ENCODE peak calls at places on chromosome 13, in eight cellular contexts. B, L, P, F, K, U, D and J are unnamed samples. For H3K27me3, the result is how much of the 10 kb centered on the place peaks cover.

GRCh38 chr13:74026753-74027152 is 107.5 kb downstream of the KLF12 start:
- DNase-seq in B (peak), K (peak), F (no peak), D (no peak), P (no peak), L (peak), U (peak), J (peak)

GRCh38 chr13:36431204-36432105 is 840 bp upstream of the CCNA1 start:
- DNase-seq in F (peak), U (peak), L (no peak), D (no peak), B (no peak), P (no peak), K (no peak), J (no peak)

GRCh38 chr13:74629985-74630384 is 495.8 kb upstream of the KLF12 start:
- DNase-seq in U (no peak), F (no peak), L (no peak), B (no peak), D (no peak), P (no peak), K (no peak), J (no peak)

GRCh38 chr13:45238945-45239795 is 38.3 kb upstream of the KCTD4 start:
- DNase-seq in F (no peak), L (no peak), D (no peak), B (peak), K (no peak), P (no peak), U (no peak), J (no peak)

GRCh38 chr13:107124129-107124718 is 556.3 kb upstream of the ARGLU1 start:
- DNase-seq in L (no peak), D (no peak), P (no peak), U (peak), F (no peak), K (no peak), B (peak), J (no peak)

GRCh38 chr13:77291779-77292178 is 35.1 kb downstream of the MYCBP2 start:
- DNase-seq in F (no peak), P (no peak), K (no peak), U (no peak), L (no peak), B (no peak), D (no peak), J (no peak)

GRCh38 chr13:51590966-51591627 is 6.8 kb downstream of the WDFY2 start:
- DNase-seq in B (peak), F (no peak), K (no peak), D (peak), U (peak), L (no peak), P (peak), J (no peak)

GRCh38 chr13:35697281-35697680 is 220.8 kb upstream of the MAB21L1 start:
- DNase-seq in L (no peak), F (no peak), P (no peak), K (no peak), U (peak), D (no peak), B (peak), J (no peak)

GRCh38 chr13:21735621-21736401 is 64.9 kb downstream of the FGF9 start:
- DNase-seq in U (peak), B (no peak), F (no peak), K (no peak), L (no peak), P (peak), D (peak), J (no peak)

GRCh38 chr13:29754486-29754806 is 96.0 kb downstream of the UBL3 start:
- DNase-seq in B (peak), K (no peak), L (no peak), F (no peak), D (no peak), U (peak), P (no peak), J (no peak)

GRCh38 chr13:62324842-62325241 is 909.2 kb upstream of the PCDH20 start:
- DNase-seq in D (no peak), U (no peak), L (no peak), B (no peak), K (no peak), P (no peak), F (no peak), J (no peak)

GRCh38 chr13:33057019-33057785 is 41.0 kb downstream of the KL start:
- DNase-seq in L (no peak), D (peak), P (no peak), U (peak), F (no peak), B (no peak), K (no peak), J (no peak)

GRCh38 chr13:23928985-23929384 is 31.7 kb upstream of the C1QTNF9B start:
- DNase-seq in F (no peak), B (peak), K (no peak), P (no peak), U (no peak), D (no peak), L (no peak), J (no peak)

GRCh38 chr13:101493541-101493940 is 41.1 kb downstream of the ITGBL1 start:
- DNase-seq in B (no peak), L (no peak), P (no peak), K (no peak), F (no peak), U (no peak), D (no peak), J (no peak)

GRCh38 chr13:84571264-84571663 is 689.0 kb upstream of the SLITRK1 start:
- DNase-seq in L (no peak), D (no peak), F (no peak), K (no peak), U (peak), P (no peak), B (no peak), J (no peak)

GRCh38 chr13:96020155-96020575 is 33.0 kb downstream of the UGGT2 start:
- DNase-seq in F (no peak), B (peak), K (peak), L (no peak), D (peak), U (peak), P (no peak), J (no peak)

GRCh38 chr13:103210348-103210747 is 144.1 kb upstream of the SLC10A2 start:
- DNase-seq in L (no peak), B (no peak), U (no peak), P (no peak), D (no peak), K (no peak), F (no peak), J (no peak)

GRCh38 chr13:110347535-110348308 is 40.6 kb downstream of the COL4A2 start:
- DNase-seq in K (no peak), P (no peak), U (no peak), L (no peak), B (peak), F (no peak), D (peak), J (no peak)

GRCh38 chr13:80556291-80556690 is 215.4 kb upstream of the SPRY2 start:
- DNase-seq in K (no peak), D (no peak), P (no peak), L (no peak), B (no peak), U (no peak), F (no peak), J (no peak)

GRCh38 chr13:103883152-103883551 is 816.9 kb upstream of the SLC10A2 start:
- DNase-seq in L (no peak), B (peak), F (peak), P (peak), D (peak), K (peak), U (peak), J (no peak)

GRCh38 chr13:87123987-87124784 is 547.0 kb upstream of the SLITRK5 start:
- DNase-seq in L (no peak), P (no peak), K (no peak), F (no peak), U (peak), B (peak), D (peak), J (no peak)

GRCh38 chr13:44003481-44003880 is 123.8 kb downstream of the LACC1 start:
- DNase-seq in U (no peak), P (no peak), L (no peak), B (no peak), F (no peak), K (no peak), D (no peak), J (no peak)

GRCh38 chr13:93859666-93860065 is 619.8 kb downstream of the DCT start:
- DNase-seq in P (no peak), U (no peak), D (no peak), L (no peak), B (peak), K (no peak), F (no peak), J (no peak)

GRCh38 chr13:107457686-107458085 is 757.6 kb downstream of the LIG4 start:
- DNase-seq in B (no peak), P (no peak), F (no peak), U (no peak), K (no peak), D (no peak), L (no peak), J (no peak)

GRCh38 chr13:40591091-40591490 is 75.3 kb downstream of the FOXO1 start:
- DNase-seq in P (no peak), B (no peak), L (no peak), U (no peak), F (no peak), K (no peak), D (no peak), J (no peak)

GRCh38 chr13:101751488-101751887 is 299.0 kb downstream of the ITGBL1 start:
- DNase-seq in P (no peak), D (no peak), B (peak), L (no peak), F (no peak), K (no peak), U (peak), J (no peak)

GRCh38 chr13:45333973-45334922 is 6.7 kb downstream of the TPT1 start:
- DNase-seq in D (no peak), F (no peak), P (no peak), U (peak), B (peak), L (peak), K (no peak), J (peak)

GRCh38 chr13:103859952-103860351 is 793.7 kb upstream of the SLC10A2 start:
- DNase-seq in P (no peak), D (no peak), B (no peak), L (no peak), K (no peak), U (no peak), F (no peak), J (no peak)

GRCh38 chr13:106114981-106115554 is 420.4 kb downstream of the EFNB2 start:
- DNase-seq in D (no peak), L (no peak), K (no peak), U (no peak), B (peak), F (no peak), P (no peak), J (no peak)

GRCh38 chr13:100039740-100040139 is 49.2 kb upstream of the PCCA start:
- DNase-seq in L (no peak), K (no peak), B (peak), F (no peak), P (no peak), U (no peak), D (no peak), J (no peak)

GRCh38 chr13:43894438-43894837 is 14.7 kb downstream of the LACC1 start:
- DNase-seq in P (no peak), U (peak), K (no peak), D (no peak), L (no peak), F (no peak), B (no peak), J (no peak)

DNA sequence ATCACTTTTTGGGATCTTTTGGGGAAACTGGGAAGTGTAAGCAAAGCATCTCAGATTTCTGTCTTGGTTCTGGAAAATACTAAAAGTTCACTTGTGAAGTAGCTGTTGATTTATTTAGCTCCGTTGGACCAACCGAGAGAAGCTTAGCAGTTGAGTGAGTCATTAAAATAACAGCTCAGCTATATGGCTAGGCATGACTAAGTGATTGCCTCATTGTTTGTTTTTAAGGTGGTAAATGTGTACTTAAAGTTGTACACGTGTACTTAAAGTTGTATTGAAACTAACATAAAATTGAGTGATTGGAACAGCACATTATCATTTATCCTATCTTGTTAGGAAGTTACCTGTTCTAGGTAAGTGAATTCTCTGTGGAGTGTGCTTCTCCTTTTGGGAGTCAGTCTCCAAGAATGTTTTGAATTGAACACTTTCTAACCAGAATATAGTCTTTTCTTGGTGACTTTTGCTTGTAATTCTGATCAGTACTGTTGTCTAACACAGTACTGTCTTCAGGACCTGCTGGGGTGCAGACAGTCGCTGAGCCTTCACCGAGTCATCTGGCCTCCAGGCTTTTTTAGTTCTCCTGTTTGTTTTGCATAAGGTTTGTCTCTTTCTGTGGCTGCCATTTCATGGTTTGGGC is 2.9 kb upstream of the DCUN1D2 start:
- DNase-seq in F (no peak), U (no peak), K (no peak), L (no peak), B (peak), D (no peak), P (no peak), J (no peak)
- H3K27ac ChIP-seq in F (peak), U (peak), K (peak), L (no peak), B (peak), D (peak), P (no peak), J (peak)

GRCh38 chr13:94860981-94861407 is 148.6 kb upstream of the SOX21 start:
- DNase-seq in K (no peak), B (peak), L (no peak), U (no peak), P (no peak), D (no peak), F (no peak), J (no peak)

GRCh38 chr13:94854688-94855087 is 142.3 kb upstream of the SOX21 start:
- DNase-seq in B (no peak), K (no peak), D (no peak), U (no peak), P (no peak), F (no peak), L (no peak), J (no peak)

GRCh38 chr13:94858856-94859811 is 146.8 kb upstream of the SOX21 start:
- DNase-seq in D (peak), K (peak), B (peak), P (peak), L (no peak), U (peak), F (peak), J (no peak)

DNA sequence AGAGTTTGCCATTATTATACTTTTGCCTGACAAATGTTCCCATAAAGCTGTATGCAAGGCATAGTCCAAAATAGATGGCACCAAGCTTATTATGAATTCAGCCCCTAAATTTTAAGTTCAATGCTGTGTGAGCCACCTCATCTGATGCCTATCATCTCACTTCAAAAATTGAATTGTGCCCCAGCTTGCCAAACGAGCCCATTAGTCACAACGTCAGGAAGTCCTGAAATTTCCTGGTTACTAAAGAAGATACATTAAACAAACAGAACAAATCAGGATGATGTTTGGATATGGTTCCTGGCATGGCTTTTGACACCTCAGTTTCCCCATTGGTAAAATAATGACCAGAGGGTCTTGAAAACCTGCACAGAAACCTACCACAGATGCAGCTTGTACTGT is 147.5 kb upstream of the SOX21 start:
- DNase-seq in U (no peak), L (no peak), B (no peak), D (no peak), F (no peak), K (no peak), P (no peak), J (no peak)
- H3K27me3 ChIP-seq in U (under half), L (under half), B (under half), D (under half), F (under half), K (under half), P (under half), J (under half)

GRCh38 chr13:97266328-97266727 is 44.2 kb downstream of the MBNL2 start:
- DNase-seq in L (no peak), D (no peak), B (peak), F (peak), K (no peak), U (peak), P (no peak), J (no peak)

GRCh38 chr13:97266734-97267417 is 44.7 kb downstream of the MBNL2 start:
- DNase-seq in K (no peak), D (no peak), F (no peak), B (peak), L (no peak), U (peak), P (no peak), J (no peak)

GRCh38 chr13:97267418-97268059 is 45.4 kb downstream of the MBNL2 start:
- DNase-seq in L (no peak), D (no peak), F (no peak), B (peak), U (peak), K (no peak), P (no peak), J (no peak)

GRCh38 chr13:97269603-97270002 is 47.5 kb downstream of the MBNL2 start:
- DNase-seq in L (no peak), F (no peak), P (no peak), D (no peak), B (no peak), U (no peak), K (no peak), J (no peak)

DNA sequence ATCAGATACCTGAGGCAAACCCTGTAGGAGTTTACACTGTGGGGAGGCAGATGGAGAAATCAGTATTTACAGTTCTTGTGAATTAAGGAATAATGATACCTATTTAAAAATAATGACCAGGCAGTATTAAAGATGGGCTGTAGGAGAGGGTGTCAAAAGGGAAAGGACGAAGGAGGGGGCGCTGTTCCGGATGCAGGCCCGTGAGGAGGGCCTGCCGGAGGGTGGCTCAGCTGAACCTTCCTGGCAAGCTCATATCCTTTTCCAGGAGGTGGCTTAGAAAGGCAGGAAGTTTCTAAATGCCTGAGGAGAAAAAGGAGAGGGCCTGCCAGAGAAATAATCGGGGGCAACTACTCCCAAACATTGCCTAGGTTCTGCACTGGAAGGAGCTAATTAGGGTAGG is 46.6 kb downstream of the MBNL2 start:
- DNase-seq in L (no peak), P (no peak), D (no peak), K (no peak), U (peak), F (no peak), B (no peak), J (no peak)
- TF ChIP-seq CTCF in L (no peak), P (no peak), D (peak), K (no peak), U (peak), F (no peak), B (peak), J (no peak)

GRCh38 chr13:31885994-31886393 is 145.6 kb upstream of the FRY start:
- DNase-seq in D (peak), F (no peak), K (no peak), U (no peak), L (no peak), B (peak), P (no peak), J (no peak)
- H3K27ac ChIP-seq in D (peak), F (no peak), K (no peak), U (no peak), L (no peak), B (no peak), P (no peak), J (no peak)

DNA sequence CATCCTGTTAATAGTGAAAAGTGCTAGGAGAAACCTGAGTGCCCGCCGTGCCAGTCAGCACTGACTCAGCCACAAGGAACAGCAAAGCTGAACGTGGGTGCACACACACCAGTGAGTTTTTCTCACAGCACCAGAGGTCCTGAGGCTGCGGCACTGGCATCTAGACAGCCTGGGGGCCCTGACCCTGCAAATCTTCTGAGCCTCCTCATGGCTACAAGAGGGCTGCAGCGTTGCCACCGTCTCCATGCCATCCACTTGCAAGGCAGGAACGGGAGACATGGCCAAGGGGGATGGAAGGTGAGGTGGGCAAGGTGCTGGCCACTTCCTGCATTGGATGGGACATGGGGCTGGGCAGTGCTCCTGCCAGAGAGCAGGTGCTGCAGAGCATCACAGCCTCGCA is 211.2 kb upstream of the SOX1 start:
- DNase-seq in K (no peak), F (no peak), D (no peak), P (no peak), U (no peak), B (no peak), L (no peak), J (no peak)
- H3K27me3 ChIP-seq in K (under half), F (under half), D (under half), P (under half), U (under half), B (under half), L (under half), J (under half)

DNA sequence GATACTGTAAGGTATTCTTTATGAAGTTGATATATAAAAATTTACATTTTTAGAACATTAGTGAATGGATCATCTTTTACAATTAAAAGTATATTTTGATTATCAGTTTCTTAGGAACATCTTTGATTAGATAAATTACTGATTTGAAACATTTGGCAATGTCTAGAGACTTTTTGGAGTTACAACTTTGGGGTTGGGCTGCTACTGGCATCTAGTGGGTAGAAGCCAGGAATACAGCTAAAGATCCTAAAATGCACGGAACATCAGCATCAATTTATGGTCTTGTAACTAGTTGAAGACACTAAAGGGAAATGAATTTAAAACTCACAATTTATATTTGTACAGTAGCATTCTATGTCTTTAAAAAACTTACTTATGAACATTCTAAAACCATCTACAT is 19.9 kb downstream of the POMP start:
- DNase-seq in B (no peak), D (no peak), P (no peak), K (no peak), F (no peak), U (peak), L (no peak), J (no peak)
- TF ChIP-seq CTCF in B (peak), D (peak), P (no peak), K (no peak), F (no peak), U (peak), L (peak), J (no peak)

DNA sequence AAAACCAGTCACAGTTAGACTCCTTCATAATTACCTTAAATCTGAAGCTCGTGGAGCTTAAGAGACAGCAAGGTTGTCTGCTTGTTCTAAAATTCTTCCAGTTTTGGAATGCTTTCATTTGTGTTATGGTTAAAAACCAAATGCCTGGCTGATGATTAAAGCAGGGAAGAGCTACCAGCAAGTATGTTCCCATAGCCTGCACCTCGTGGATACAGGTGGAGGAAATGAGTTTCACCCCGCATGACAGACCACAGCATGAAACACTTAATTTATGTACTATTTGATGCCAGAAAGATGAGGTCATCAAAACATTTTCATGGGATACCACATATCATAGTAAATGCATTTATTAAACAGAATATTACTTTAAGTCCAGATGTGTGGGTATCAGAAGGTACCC is 416 bp upstream of the DOCK9 start:
- DNase-seq in D (no peak), F (no peak), B (peak), K (no peak), U (no peak), P (no peak), L (no peak), J (no peak)
- H3K27ac ChIP-seq in D (peak), F (peak), B (peak), K (peak), U (peak), P (no peak), L (no peak), J (no peak)